ENCODE peak calls at places on chromosomes 2 and 18, in six cellular contexts. F, G, Z, E, R and A are unnamed samples. For H3K9me3 and H3K27me3, the result is how much of the 10 kb centered on the place peaks cover.

GRCh38 chr2:34193164-34193563 is 594.1 kb upstream of the FAM98A start:
- DNase-seq in E (no peak), Z (no peak), G (no peak), R (no peak), F (peak), A (no peak)

GRCh38 chr2:238252766-238253630 is 13.2 kb upstream of the HES6 start:
- DNase-seq in Z (no peak), E (peak), F (no peak), G (no peak), R (no peak), A (no peak)

GRCh38 chr2:218456849-218457248 is 37.9 kb downstream of the VIL1 start:
- DNase-seq in E (no peak), R (no peak), Z (no peak), G (no peak), F (no peak), A (no peak)

GRCh38 chr2:1518891-1519530 is 105.7 kb downstream of the TPO start:
- DNase-seq in G (no peak), F (no peak), E (peak), R (no peak), Z (no peak), A (no peak)

GRCh38 chr2:144780983-144781382 is 261.1 kb upstream of the ZEB2 start:
- DNase-seq in F (no peak), R (no peak), E (no peak), Z (no peak), G (no peak), A (no peak)

GRCh38 chr18:55863876-55864275 is 275.9 kb upstream of the TCF4 start:
- DNase-seq in F (no peak), R (no peak), Z (no peak), G (no peak), E (peak), A (no peak)

GRCh38 chr18:26549103-26549485 is 741 bp upstream of the KCTD1 start:
- DNase-seq in F (peak), G (peak), E (no peak), Z (no peak), R (no peak), A (peak)

GRCh38 chr2:230312638-230313037 is 14.4 kb upstream of the SP140L start:
- DNase-seq in F (no peak), R (no peak), E (no peak), Z (no peak), G (no peak), A (no peak)

GRCh38 chr2:17869128-17869527 is 9.3 kb upstream of the KCNS3 start:
- DNase-seq in E (no peak), F (no peak), Z (no peak), G (no peak), R (no peak), A (no peak)

GRCh38 chr2:54579682-54580349 is 123.7 kb downstream of the SPTBN1 start:
- DNase-seq in Z (no peak), F (peak), G (peak), R (no peak), E (no peak), A (no peak)

GRCh38 chr2:41782306-41783158 is 265.3 kb upstream of the PKDCC start:
- DNase-seq in G (peak), E (no peak), Z (no peak), R (no peak), F (peak), A (no peak)

GRCh38 chr2:73418343-73418742 is 32.7 kb downstream of the ALMS1 start:
- DNase-seq in E (peak), G (peak), R (peak), Z (peak), F (no peak), A (peak)

GRCh38 chr2:136375017-136375901 is 257.3 kb upstream of the CXCR4 start:
- DNase-seq in F (no peak), E (no peak), G (no peak), Z (no peak), R (no peak), A (no peak)

GRCh38 chr2:241561811-241562210 is 3.3 kb downstream of the BOK start:
- DNase-seq in G (peak), E (peak), Z (peak), F (no peak), R (peak), A (peak)

GRCh38 chr2:47906261-47907096 is at the start of gene FBXO11:
- DNase-seq in F (peak), E (peak), Z (peak), R (peak), G (peak), A (peak)

DNA sequence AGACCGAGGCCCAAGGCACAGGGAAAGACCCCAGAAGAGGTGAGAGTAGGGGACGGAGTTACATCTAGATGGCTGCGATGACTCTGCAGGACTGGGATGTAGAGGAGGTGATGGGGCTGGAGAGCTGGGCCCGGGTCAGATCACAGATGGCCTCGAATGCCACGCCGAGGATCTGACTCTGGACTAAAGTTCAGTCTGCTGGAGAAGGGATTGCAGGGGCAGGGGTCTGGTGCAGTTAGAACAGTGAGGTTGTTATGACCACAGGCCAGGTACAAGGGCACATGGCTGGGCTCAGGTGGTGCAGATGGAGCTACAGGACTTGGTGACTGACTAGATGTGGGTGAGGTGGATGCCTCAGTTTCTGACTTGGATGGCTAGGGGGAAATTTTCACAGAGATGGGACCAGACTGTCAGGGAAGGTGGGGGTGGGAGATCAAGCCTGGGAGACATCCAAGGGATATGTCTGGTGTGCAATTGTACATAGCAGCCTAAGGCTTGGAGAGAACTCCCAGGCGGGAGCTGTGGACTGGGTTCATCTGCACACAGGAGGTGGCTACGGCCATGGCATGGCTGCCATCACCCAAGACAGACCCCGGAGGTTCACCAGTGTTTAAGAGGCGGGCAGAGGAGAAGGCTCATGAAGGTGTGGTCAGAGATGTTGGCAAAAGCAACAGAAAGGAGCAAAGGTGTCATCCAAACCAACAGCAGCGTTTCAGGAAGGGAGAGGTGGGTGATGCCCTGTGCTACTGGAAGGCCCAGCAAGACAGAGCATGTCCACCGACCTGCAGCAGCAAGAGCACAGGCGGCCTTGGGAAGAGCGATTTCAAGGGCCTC is 66.9 kb downstream of the CIB4 start:
- DNase-seq in E (no peak), R (peak), G (no peak), Z (no peak), F (no peak), A (no peak)
- H3K9me3 ChIP-seq in E (under half), R (under half), G (under half), Z (under half), F (under half), A (under half)

GRCh38 chr2:173286153-173286809 is 68.4 kb upstream of the CDCA7 start:
- DNase-seq in Z (no peak), E (no peak), F (no peak), G (no peak), R (no peak), A (no peak)
- H3K27me3 ChIP-seq in Z (under half), E (under half), F (under half), G (under half), R (under half), A (under half)

DNA sequence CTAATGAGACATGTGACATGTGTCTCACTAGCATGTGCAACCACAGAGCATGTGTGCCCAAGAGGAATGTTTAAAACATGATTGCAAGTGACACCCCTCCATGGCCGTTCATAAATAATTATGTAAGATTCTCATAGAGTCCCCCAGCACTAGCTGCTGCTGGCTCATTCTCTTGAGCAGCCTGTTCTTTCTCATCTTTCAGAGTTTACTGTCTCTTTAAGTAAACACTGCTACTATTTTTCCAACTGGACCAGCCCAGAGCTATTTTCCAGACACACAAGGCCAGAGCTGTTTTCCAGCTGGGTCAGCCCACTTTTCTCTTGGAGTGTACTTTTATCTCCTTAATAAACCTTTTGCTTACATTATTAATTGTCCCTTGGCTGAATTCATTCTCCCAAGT is 326.8 kb upstream of the DLGAP1 start:
- DNase-seq in R (no peak), E (no peak), F (no peak), G (no peak), Z (no peak), A (no peak)
- H3K9me3 ChIP-seq in R (under half), E (under half), F (under half), G (under half), Z (under half), A (under half)

GRCh38 chr2:129755786-129756185 is 223.7 kb upstream of the RAB6C start:
- DNase-seq in E (no peak), R (peak), F (no peak), G (no peak), Z (no peak), A (no peak)

GRCh38 chr2:129757915-129758421 is 221.5 kb upstream of the RAB6C start:
- DNase-seq in F (peak), R (peak), Z (no peak), G (no peak), E (peak), A (no peak)

GRCh38 chr2:129756276-129756675 is 223.2 kb upstream of the RAB6C start:
- DNase-seq in R (no peak), E (no peak), G (no peak), Z (no peak), F (no peak), A (no peak)

GRCh38 chr2:129758461-129759185 is 220.8 kb upstream of the RAB6C start:
- DNase-seq in R (peak), Z (peak), E (peak), F (peak), G (no peak), A (no peak)

GRCh38 chr2:129757366-129757914 is 222.0 kb upstream of the RAB6C start:
- DNase-seq in G (no peak), F (no peak), R (peak), E (no peak), Z (no peak), A (no peak)
- H3K27me3 ChIP-seq in G (under half), F (under half), R (under half), E (under half), Z (under half), A (under half)

DNA sequence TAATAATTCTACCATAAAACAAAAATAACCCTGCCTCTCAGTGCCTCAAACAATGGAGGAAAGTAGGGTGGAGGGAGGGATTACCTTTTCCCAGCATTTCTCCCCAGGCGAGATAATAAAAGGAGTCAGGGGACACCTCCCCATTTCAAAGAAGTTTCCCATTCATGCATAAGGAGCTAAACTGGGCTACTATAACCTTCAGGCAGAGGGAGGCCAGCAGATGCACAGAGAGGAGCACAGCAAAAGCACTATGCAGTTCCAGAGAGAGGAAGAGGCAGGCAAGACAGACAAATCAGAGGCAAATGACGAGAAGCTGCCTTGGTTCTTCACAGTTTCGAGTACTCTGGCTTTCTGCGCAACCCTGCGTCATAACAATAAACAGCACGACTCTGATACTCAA is 17.4 kb downstream of the CFAP210 start:
- DNase-seq in G (no peak), E (no peak), Z (no peak), R (no peak), F (no peak), A (no peak)
- H3K9me3 ChIP-seq in G (under half), E (under half), Z (under half), R (under half), F (under half), A (under half)

DNA sequence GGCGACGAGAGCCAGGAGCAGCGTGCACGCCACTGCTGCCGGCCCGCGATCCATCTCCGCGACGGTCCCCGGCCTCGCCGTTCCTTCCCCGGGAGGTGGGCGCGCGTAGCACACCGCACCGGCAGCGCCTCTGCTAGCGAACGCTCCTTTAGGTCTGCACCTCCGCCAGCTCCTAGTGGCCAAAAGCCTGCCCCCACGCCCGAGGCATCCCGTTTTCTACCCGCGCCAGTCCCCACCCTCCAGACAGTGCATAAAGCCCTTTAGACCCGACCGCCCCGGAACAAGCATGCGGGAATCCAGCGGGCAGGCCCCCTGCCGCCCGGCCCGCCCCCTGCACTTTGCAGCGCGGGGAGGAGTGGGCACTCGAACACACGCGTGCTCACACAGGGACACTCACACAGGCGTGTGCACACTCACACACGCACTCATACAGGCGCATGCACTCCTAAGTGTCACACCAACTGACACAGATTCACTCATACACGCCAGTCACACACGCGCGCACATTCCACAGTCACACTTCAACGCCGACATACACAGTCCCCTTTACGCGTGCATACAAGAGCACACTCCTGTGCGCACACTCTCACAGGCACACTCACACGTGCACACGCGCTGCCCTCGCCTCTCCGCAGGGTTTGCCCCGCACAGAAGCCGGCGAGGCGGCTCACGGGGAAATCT is at the start of gene LRP2:
- DNase-seq in F (peak), E (no peak), R (no peak), G (peak), Z (no peak), A (peak)
- H3K27me3 ChIP-seq in F (under half), E (under half), R (under half), G (under half), Z (under half), A (under half)

GRCh38 chr2:221268631-221269030 is 303.5 kb downstream of the EPHA4 start:
- DNase-seq in G (no peak), R (no peak), F (no peak), Z (no peak), E (no peak), A (no peak)

GRCh38 chr2:221258464-221258863 is 313.6 kb downstream of the EPHA4 start:
- DNase-seq in G (no peak), Z (no peak), E (no peak), F (no peak), R (no peak), A (no peak)

GRCh38 chr2:221263572-221263971 is 308.5 kb downstream of the EPHA4 start:
- DNase-seq in Z (no peak), F (no peak), R (no peak), G (no peak), E (no peak), A (no peak)

GRCh38 chr2:221262651-221263050 is 309.5 kb downstream of the EPHA4 start:
- DNase-seq in F (no peak), R (no peak), E (no peak), Z (no peak), G (no peak), A (no peak)

GRCh38 chr2:221264318-221264717 is 307.8 kb downstream of the EPHA4 start:
- DNase-seq in Z (no peak), G (no peak), R (no peak), F (no peak), E (no peak), A (no peak)
- H3K9me3 ChIP-seq in Z (under half), G (under half), R (under half), F (under half), E (under half), A (under half)

DNA sequence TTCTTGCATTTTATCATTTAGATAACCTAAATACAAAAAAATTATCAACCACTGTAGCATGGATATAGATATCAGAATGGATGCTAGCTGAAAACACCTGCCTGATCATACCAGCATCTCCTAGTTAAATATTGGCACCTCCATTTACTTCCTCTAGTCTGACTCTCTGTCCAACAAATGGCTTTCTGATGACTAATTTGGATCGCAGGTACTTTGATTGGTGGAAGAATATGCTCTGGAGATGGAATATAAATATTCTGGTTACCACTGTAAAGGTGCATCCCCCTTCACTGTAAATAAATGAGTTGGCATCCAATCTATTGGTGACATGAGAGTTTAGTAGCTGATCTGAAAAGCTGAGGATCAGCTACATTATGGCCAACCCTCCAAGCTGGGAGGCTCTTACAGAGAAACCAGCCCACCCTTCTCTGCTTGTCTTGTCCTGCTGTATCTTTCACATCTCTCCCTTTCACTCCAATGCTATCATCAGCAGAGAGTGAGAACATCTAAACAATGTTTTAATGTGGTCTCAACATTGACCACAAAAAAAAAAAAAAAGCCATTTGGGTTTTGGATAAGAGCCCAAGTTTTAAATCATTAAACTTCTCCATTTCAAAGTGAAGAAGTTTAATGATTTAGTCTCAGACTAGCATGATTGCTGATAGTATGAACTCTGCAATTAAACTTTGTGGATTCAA is 90.5 kb downstream of the PMAIP1 start:
- DNase-seq in R (no peak), Z (no peak), E (no peak), G (no peak), F (no peak), A (no peak)
- H3K27me3 ChIP-seq in R (under half), Z (under half), E (under half), G (under half), F (under half), A (under half)

GRCh38 chr2:117027646-117028045 is 786.8 kb upstream of the DDX18 start:
- DNase-seq in Z (no peak), E (no peak), G (no peak), F (no peak), R (no peak), A (no peak)
- H3K9me3 ChIP-seq in Z (under half), E (under half), G (under half), F (under half), R (under half), A (under half)